ENCODE peak calls at places on chromosomes 6 and 20, in eight cellular contexts. M is lower leg skin; N is NCI-H2081 treated with DMSO at 0.1 percent for 48 hours; P is activated CD4-positive, alpha-beta T cell treated with anti-CD3 and anti-CD28 coated beads, Interleukin-2, amount 50 U/mL, for 48 hours; K is T47D; G is stimulated activated CD8-positive, alpha-beta memory T cell treated with anti-CD3 and anti-CD28 coated beads, Interleukin-4, amount 100 ng/mL, for 4 hours; E is activated CD4-positive, alpha-beta memory T cell treated with anti-CD3 and anti-CD28 coated beads, Interleukin-2, amount 10 ng/mL, durations not matched to agents 7 days and 5 days; F is AG04449. A is an unnamed sample.

GRCh38 chr6:81900616-81901015 is 148.1 kb upstream of the TENT5A start:
- DNase-seq in G (no peak), P (no peak), K (no peak), M (no peak), E (no peak), F (no peak), N (no peak), A (no peak)

GRCh38 chr6:43771210-43771857 is 1.3 kb downstream of the VEGFA start:
- DNase-seq in P (peak; percentile 76), F (no peak), E (peak; percentile 64), K (peak; percentile 71), M (peak; percentile 94), G (peak; percentile 61), N (no peak), A (peak; percentile 87)

GRCh38 chr6:137811121-137811911 is 55.7 kb upstream of the TNFAIP3 start:
- DNase-seq in G (peak; percentile 72), K (peak; percentile 26), P (peak; percentile 83), M (peak; percentile 94), F (peak; percentile 64), E (peak; percentile 81), N (no peak), A (peak; percentile 92)

GRCh38 chr6:11938285-11938890 is 73.7 kb upstream of the HIVEP1 start:
- DNase-seq in P (no peak), N (no peak), K (no peak), G (no peak), E (no peak), M (no peak), F (no peak), A (no peak)

GRCh38 chr6:81450180-81450579 is 302.3 kb downstream of the TENT5A start:
- DNase-seq in N (no peak), P (no peak), M (no peak), F (peak; percentile 37), K (no peak), E (no peak), G (no peak), A (no peak)

GRCh38 chr6:18213439-18213838 is 50.9 kb downstream of the DEK start:
- DNase-seq in F (no peak), E (peak; percentile 20), M (no peak), K (no peak), G (no peak), N (no peak), P (no peak), A (no peak)

GRCh38 chr6:163579880-163580295 is 165.4 kb downstream of the QKI start:
- DNase-seq in F (no peak), K (no peak), E (no peak), P (no peak), M (no peak), G (no peak), N (no peak), A (no peak)

GRCh38 chr20:35311409-35311808 is 19.2 kb upstream of the FAM83C start:
- DNase-seq in M (no peak), K (no peak), F (no peak), E (peak; percentile 77), G (no peak), P (peak; percentile 86), N (no peak), A (peak; percentile 85)

GRCh38 chr20:32707691-32708581 is 34.2 kb upstream of the C20orf203 start:
- DNase-seq in M (no peak), P (no peak), G (no peak), E (no peak), F (no peak), N (no peak), K (no peak), A (no peak)

GRCh38 chr20:35283441-35284266 is 918 bp downstream of the EIF6 start:
- DNase-seq in G (no peak), K (no peak), F (no peak), P (no peak), M (no peak), N (no peak), E (no peak), A (no peak)

GRCh38 chr6:149990672-149991402 is 27.1 kb downstream of the ULBP1 start:
- DNase-seq in K (no peak), P (no peak), E (peak; percentile 39), M (peak; percentile 83), F (no peak), N (no peak), G (no peak), A (peak; percentile 72)

GRCh38 chr6:136158398-136158797 is 91.7 kb downstream of the MTFR2 start:
- DNase-seq in G (no peak), F (no peak), M (no peak), K (no peak), E (no peak), P (no peak), N (no peak), A (no peak)

GRCh38 chr6:168417660-168418059 is 23.3 kb upstream of the SMOC2 start:
- DNase-seq in F (no peak), G (no peak), M (no peak), P (no peak), K (no peak), N (no peak), E (no peak), A (no peak)

GRCh38 chr6:166361080-166361429 is 18.7 kb upstream of the SFT2D1 start:
- DNase-seq in F (no peak), M (no peak), E (no peak), G (no peak), P (no peak), N (no peak), K (no peak), A (no peak)

GRCh38 chr6:150363733-150364132 is 5.1 kb upstream of the IYD start:
- DNase-seq in G (no peak), P (no peak), E (no peak), M (peak; percentile 12), N (no peak), F (no peak), K (no peak), A (no peak)

GRCh38 chr6:144659202-144659731 is 374.1 kb downstream of the UTRN start:
- DNase-seq in P (peak; percentile 13), G (no peak), F (no peak), M (no peak), E (no peak), K (no peak), N (no peak), A (peak; percentile 65)

GRCh38 chr20:51450984-51451383 is 91.5 kb downstream of the NFATC2 start:
- DNase-seq in N (no peak), F (no peak), K (no peak), M (no peak), G (no peak), E (no peak), P (no peak), A (no peak)

GRCh38 chr6:145315982-145316600 is 419.2 kb downstream of the EPM2A start:
- DNase-seq in N (no peak), G (no peak), E (no peak), K (no peak), M (no peak), P (no peak), F (no peak), A (no peak)

GRCh38 chr20:37364927-37365272 is 19.0 kb downstream of the SRC start:
- DNase-seq in P (no peak), F (no peak), E (no peak), N (no peak), M (no peak), G (no peak), K (no peak), A (peak; percentile 54)

GRCh38 chr20:49856904-49857303 is 44.3 kb downstream of the SLC9A8 start:
- DNase-seq in F (no peak), K (no peak), G (no peak), M (no peak), P (no peak), E (no peak), N (no peak), A (no peak)

GRCh38 chr6:155201461-155202226 is 62.2 kb upstream of the CLDN20 start:
- DNase-seq in N (peak; percentile 79), P (no peak), K (no peak), M (no peak), G (no peak), E (no peak), F (peak; percentile 52), A (no peak)

GRCh38 chr6:133062702-133063319 is 178.3 kb upstream of the EYA4 start:
- DNase-seq in F (no peak), G (no peak), N (no peak), K (no peak), M (no peak), P (no peak), E (no peak), A (no peak)

GRCh38 chr6:158907931-158908330 is 88.8 kb upstream of the EZR start:
- DNase-seq in M (peak; percentile 26), F (no peak), K (no peak), E (no peak), P (no peak), N (no peak), G (no peak), A (no peak)

GRCh38 chr6:31485063-31485462 is 12.9 kb upstream of the MICB start:
- DNase-seq in E (no peak), P (no peak), F (no peak), N (no peak), M (no peak), G (no peak), K (no peak), A (no peak)

GRCh38 chr6:32609731-32610640 is 20.3 kb upstream of the HLA-DRB1 start:
- DNase-seq in M (no peak), F (peak; percentile 74), K (peak; percentile 60), G (peak; percentile 32), N (no peak), P (peak; percentile 36), E (peak; percentile 60), A (peak; percentile 74)

GRCh38 chr20:1370548-1371110 is 22.2 kb downstream of the FKBP1A start:
- DNase-seq in M (no peak), E (no peak), G (no peak), F (peak; percentile 26), K (no peak), P (no peak), N (no peak), A (no peak)

GRCh38 chr6:89436226-89436625 is 3.3 kb downstream of the ANKRD6 start:
- DNase-seq in M (no peak), G (no peak), F (no peak), K (no peak), P (no peak), N (no peak), E (no peak), A (no peak)

A was measured in activated effector memory CD4-positive, alpha-beta T cell treated with anti-CD3 and anti-CD28 coated beads, Interleukin-2, amount 50 U/mL, for 16 hours.